ENCODE peak calls at places on chromosome 17, in eight cellular contexts. One of them, this sample, is unnamed.

GRCh38 chr17:55386931-55387330 is 34.7 kb downstream of the MMD start:
- DNase-seq in fibroblast of the aortic adventitia: no peak
- DNase-seq in neural crest cell: no peak
- DNase-seq in progenitor cell of endocrine pancreas: no peak
- DNase-seq in OCI-LY7: no peak
- DNase-seq in HCT116: no peak
- DNase-seq in colonic mucosa: no peak
- DNase-seq in ovary: no peak
- DNase-seq in this sample: no peak

GRCh38 chr17:20981046-20981920 is 61.5 kb downstream of the USP22 start:
- DNase-seq in fibroblast of the aortic adventitia: no peak
- DNase-seq in neural crest cell: no peak
- DNase-seq in progenitor cell of endocrine pancreas: no peak
- DNase-seq in OCI-LY7: no peak
- DNase-seq in HCT116: no peak
- DNase-seq in colonic mucosa: no peak
- DNase-seq in ovary: no peak
- DNase-seq in this sample: no peak

GRCh38 chr17:28173071-28173561 is 130.6 kb downstream of the NLK start:
- DNase-seq in fibroblast of the aortic adventitia: peak; percentile 11
- DNase-seq in neural crest cell: no peak
- DNase-seq in progenitor cell of endocrine pancreas: no peak
- DNase-seq in OCI-LY7: no peak
- DNase-seq in HCT116: no peak
- DNase-seq in colonic mucosa: no peak
- DNase-seq in ovary: no peak
- DNase-seq in this sample: no peak

GRCh38 chr17:72349508-72350472 is 229.0 kb downstream of the SOX9 start:
- DNase-seq in fibroblast of the aortic adventitia: no peak
- DNase-seq in neural crest cell: no peak
- DNase-seq in progenitor cell of endocrine pancreas: no peak
- DNase-seq in OCI-LY7: no peak
- DNase-seq in HCT116: no peak
- DNase-seq in colonic mucosa: no peak
- DNase-seq in ovary: no peak
- DNase-seq in this sample: no peak

GRCh38 chr17:57636985-57637667 is 108.0 kb downstream of the CCDC182 start:
- DNase-seq in fibroblast of the aortic adventitia: no peak
- DNase-seq in neural crest cell: no peak
- DNase-seq in progenitor cell of endocrine pancreas: no peak
- DNase-seq in OCI-LY7: peak; percentile 76
- DNase-seq in HCT116: no peak
- DNase-seq in colonic mucosa: no peak
- DNase-seq in ovary: no peak
- DNase-seq in this sample: no peak

GRCh38 chr17:6435051-6435450 is at the start of gene AIPL1:
- DNase-seq in fibroblast of the aortic adventitia: no peak
- DNase-seq in neural crest cell: no peak
- DNase-seq in progenitor cell of endocrine pancreas: no peak
- DNase-seq in OCI-LY7: no peak
- DNase-seq in HCT116: no peak
- DNase-seq in colonic mucosa: no peak
- DNase-seq in ovary: no peak
- DNase-seq in this sample: no peak

GRCh38 chr17:17058304-17058703 is 16.0 kb downstream of the MPRIP start:
- DNase-seq in fibroblast of the aortic adventitia: no peak
- DNase-seq in neural crest cell: no peak
- DNase-seq in progenitor cell of endocrine pancreas: no peak
- DNase-seq in OCI-LY7: no peak
- DNase-seq in HCT116: no peak
- DNase-seq in colonic mucosa: no peak
- DNase-seq in ovary: no peak
- DNase-seq in this sample: no peak

GRCh38 chr17:75878174-75878998 is at the start of gene TRIM47:
- DNase-seq in fibroblast of the aortic adventitia: peak; percentile 72
- DNase-seq in neural crest cell: no peak
- DNase-seq in progenitor cell of endocrine pancreas: no peak
- DNase-seq in OCI-LY7: no peak
- DNase-seq in HCT116: no peak
- DNase-seq in colonic mucosa: peak; percentile 78
- DNase-seq in ovary: peak; percentile 79
- DNase-seq in this sample: peak; percentile 37

GRCh38 chr17:1482686-1483445 is 9.6 kb downstream of the MYO1C start:
- DNase-seq in fibroblast of the aortic adventitia: no peak
- DNase-seq in neural crest cell: no peak
- DNase-seq in progenitor cell of endocrine pancreas: no peak
- DNase-seq in OCI-LY7: no peak
- DNase-seq in HCT116: no peak
- DNase-seq in colonic mucosa: no peak
- DNase-seq in ovary: no peak
- DNase-seq in this sample: no peak

GRCh38 chr17:17693955-17694228 is 12.6 kb downstream of the RAI1 start:
- DNase-seq in fibroblast of the aortic adventitia: no peak
- DNase-seq in neural crest cell: no peak
- DNase-seq in progenitor cell of endocrine pancreas: no peak
- DNase-seq in OCI-LY7: no peak
- DNase-seq in HCT116: no peak
- DNase-seq in colonic mucosa: no peak
- DNase-seq in ovary: no peak
- DNase-seq in this sample: no peak

GRCh38 chr17:2214887-2215615 is 88.5 kb downstream of the SMG6 start:
- DNase-seq in fibroblast of the aortic adventitia: peak; percentile 84
- DNase-seq in neural crest cell: no peak
- DNase-seq in progenitor cell of endocrine pancreas: no peak
- DNase-seq in OCI-LY7: peak; percentile 31
- DNase-seq in HCT116: no peak
- DNase-seq in colonic mucosa: no peak
- DNase-seq in ovary: no peak
- DNase-seq in this sample: peak; percentile 80

GRCh38 chr17:56833023-56833811 is 503 bp downstream of the C17orf67 start:
- DNase-seq in fibroblast of the aortic adventitia: peak; percentile 54
- DNase-seq in neural crest cell: peak; percentile 33
- DNase-seq in progenitor cell of endocrine pancreas: peak; percentile 37
- DNase-seq in OCI-LY7: peak; percentile 84
- DNase-seq in HCT116: peak; percentile 51
- DNase-seq in colonic mucosa: peak; percentile 71
- DNase-seq in ovary: peak; percentile 50
- DNase-seq in this sample: peak; percentile 51

GRCh38 chr17:80746262-80746935 is 201.8 kb downstream of the RPTOR start:
- DNase-seq in fibroblast of the aortic adventitia: no peak
- DNase-seq in neural crest cell: no peak
- DNase-seq in progenitor cell of endocrine pancreas: no peak
- DNase-seq in OCI-LY7: no peak
- DNase-seq in HCT116: no peak
- DNase-seq in colonic mucosa: no peak
- DNase-seq in ovary: no peak
- DNase-seq in this sample: no peak

GRCh38 chr17:60314423-60314822 is 77.5 kb downstream of the USP32 start:
- DNase-seq in fibroblast of the aortic adventitia: no peak
- DNase-seq in neural crest cell: no peak
- DNase-seq in progenitor cell of endocrine pancreas: no peak
- DNase-seq in OCI-LY7: no peak
- DNase-seq in HCT116: no peak
- DNase-seq in colonic mucosa: no peak
- DNase-seq in ovary: no peak
- DNase-seq in this sample: no peak

GRCh38 chr17:60311936-60312335 is 80.0 kb downstream of the USP32 start:
- DNase-seq in fibroblast of the aortic adventitia: peak; percentile 86
- DNase-seq in neural crest cell: no peak
- DNase-seq in progenitor cell of endocrine pancreas: no peak
- DNase-seq in OCI-LY7: no peak
- DNase-seq in HCT116: no peak
- DNase-seq in colonic mucosa: no peak
- DNase-seq in ovary: no peak
- DNase-seq in this sample: peak; percentile 63

GRCh38 chr17:60318830-60319229 is 73.1 kb downstream of the USP32 start:
- DNase-seq in fibroblast of the aortic adventitia: no peak
- DNase-seq in neural crest cell: no peak
- DNase-seq in progenitor cell of endocrine pancreas: no peak
- DNase-seq in OCI-LY7: no peak
- DNase-seq in HCT116: no peak
- DNase-seq in colonic mucosa: no peak
- DNase-seq in ovary: no peak
- DNase-seq in this sample: no peak

GRCh38 chr17:60311186-60311585 is 80.7 kb downstream of the USP32 start:
- DNase-seq in fibroblast of the aortic adventitia: no peak
- DNase-seq in neural crest cell: no peak
- DNase-seq in progenitor cell of endocrine pancreas: no peak
- DNase-seq in OCI-LY7: no peak
- DNase-seq in HCT116: no peak
- DNase-seq in colonic mucosa: no peak
- DNase-seq in ovary: no peak
- DNase-seq in this sample: no peak

GRCh38 chr17:60315650-60316049 is 76.3 kb downstream of the USP32 start:
- DNase-seq in fibroblast of the aortic adventitia: no peak
- DNase-seq in neural crest cell: no peak
- DNase-seq in progenitor cell of endocrine pancreas: no peak
- DNase-seq in OCI-LY7: no peak
- DNase-seq in HCT116: no peak
- DNase-seq in colonic mucosa: no peak
- DNase-seq in ovary: no peak
- DNase-seq in this sample: no peak
- TF ChIP-seq CTCF in fibroblast of the aortic adventitia: no peak
- TF ChIP-seq CTCF in neural crest cell: peak; percentile 22
- TF ChIP-seq CTCF in progenitor cell of endocrine pancreas: no peak
- TF ChIP-seq CTCF in OCI-LY7: peak; percentile 57
- TF ChIP-seq CTCF in HCT116: peak; percentile 42
- TF ChIP-seq CTCF in colonic mucosa: no peak
- TF ChIP-seq CTCF in ovary: no peak
- TF ChIP-seq CTCF in this sample: no peak

GRCh38 chr17:15213381-15214087 is 51.6 kb downstream of the PMP22 start:
- DNase-seq in fibroblast of the aortic adventitia: peak; percentile 30
- DNase-seq in neural crest cell: peak; percentile 29
- DNase-seq in progenitor cell of endocrine pancreas: no peak
- DNase-seq in OCI-LY7: peak; percentile 18
- DNase-seq in HCT116: no peak
- DNase-seq in colonic mucosa: no peak
- DNase-seq in ovary: no peak
- DNase-seq in this sample: peak; percentile 41
- TF ChIP-seq CTCF in fibroblast of the aortic adventitia: peak; percentile 37
- TF ChIP-seq CTCF in neural crest cell: peak; percentile 63
- TF ChIP-seq CTCF in progenitor cell of endocrine pancreas: peak; percentile 65
- TF ChIP-seq CTCF in OCI-LY7: peak; percentile 70
- TF ChIP-seq CTCF in HCT116: peak; percentile 41
- TF ChIP-seq CTCF in colonic mucosa: peak; percentile 15
- TF ChIP-seq CTCF in ovary: no peak
- TF ChIP-seq CTCF in this sample: peak; percentile 62

GRCh38 chr17:73598131-73598680 is 46.0 kb downstream of the SDK2 start:
- DNase-seq in fibroblast of the aortic adventitia: no peak
- DNase-seq in neural crest cell: no peak
- DNase-seq in progenitor cell of endocrine pancreas: no peak
- DNase-seq in OCI-LY7: no peak
- DNase-seq in HCT116: no peak
- DNase-seq in colonic mucosa: no peak
- DNase-seq in ovary: no peak
- DNase-seq in this sample: no peak

GRCh38 chr17:73595068-73595865 is 49.0 kb downstream of the SDK2 start:
- DNase-seq in fibroblast of the aortic adventitia: no peak
- DNase-seq in neural crest cell: peak; percentile 71
- DNase-seq in progenitor cell of endocrine pancreas: peak; percentile 34
- DNase-seq in OCI-LY7: peak; percentile 55
- DNase-seq in HCT116: no peak
- DNase-seq in colonic mucosa: peak; percentile 53
- DNase-seq in ovary: no peak
- DNase-seq in this sample: peak; percentile 62

GRCh38 chr17:73594025-73594424 is 50.2 kb downstream of the SDK2 start:
- DNase-seq in fibroblast of the aortic adventitia: no peak
- DNase-seq in neural crest cell: no peak
- DNase-seq in progenitor cell of endocrine pancreas: no peak
- DNase-seq in OCI-LY7: no peak
- DNase-seq in HCT116: no peak
- DNase-seq in colonic mucosa: no peak
- DNase-seq in ovary: no peak
- DNase-seq in this sample: no peak

GRCh38 chr17:73594598-73594997 is 49.6 kb downstream of the SDK2 start:
- DNase-seq in fibroblast of the aortic adventitia: no peak
- DNase-seq in neural crest cell: no peak
- DNase-seq in progenitor cell of endocrine pancreas: no peak
- DNase-seq in OCI-LY7: no peak
- DNase-seq in HCT116: no peak
- DNase-seq in colonic mucosa: no peak
- DNase-seq in ovary: no peak
- DNase-seq in this sample: no peak

DNA sequence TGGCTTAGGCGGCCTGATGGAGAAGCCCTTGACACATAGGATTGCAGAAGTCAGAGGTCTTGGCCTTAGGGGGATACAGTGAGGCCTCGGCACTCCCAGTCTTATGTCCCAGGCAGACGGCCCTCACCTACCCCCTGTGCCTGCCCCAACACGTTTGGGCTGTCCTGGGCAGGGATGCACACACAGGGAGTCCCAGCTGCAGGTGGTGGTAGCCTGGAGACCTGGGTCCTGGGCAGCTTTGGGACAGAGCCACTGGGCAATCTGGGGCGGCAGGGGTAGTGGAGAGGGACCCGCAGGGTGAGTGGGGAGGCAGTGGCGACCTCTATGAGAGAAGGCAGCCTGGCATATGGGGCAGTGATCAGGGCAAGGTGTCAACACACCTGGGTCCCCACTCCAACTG is 48.3 kb downstream of the SDK2 start:
- DNase-seq in fibroblast of the aortic adventitia: no peak
- DNase-seq in neural crest cell: no peak
- DNase-seq in progenitor cell of endocrine pancreas: no peak
- DNase-seq in OCI-LY7: no peak
- DNase-seq in HCT116: no peak
- DNase-seq in colonic mucosa: no peak
- DNase-seq in ovary: no peak
- DNase-seq in this sample: no peak
- TF ChIP-seq CTCF in fibroblast of the aortic adventitia: no peak
- TF ChIP-seq CTCF in neural crest cell: no peak
- TF ChIP-seq CTCF in progenitor cell of endocrine pancreas: no peak
- TF ChIP-seq CTCF in OCI-LY7: no peak
- TF ChIP-seq CTCF in HCT116: no peak
- TF ChIP-seq CTCF in colonic mucosa: no peak
- TF ChIP-seq CTCF in ovary: no peak
- TF ChIP-seq CTCF in this sample: no peak

GRCh38 chr17:83103938-83104311 is 24.5 kb downstream of the METRNL start:
- DNase-seq in fibroblast of the aortic adventitia: no peak
- DNase-seq in neural crest cell: no peak
- DNase-seq in progenitor cell of endocrine pancreas: no peak
- DNase-seq in OCI-LY7: no peak
- DNase-seq in HCT116: no peak
- DNase-seq in colonic mucosa: no peak
- DNase-seq in ovary: no peak
- DNase-seq in this sample: no peak

GRCh38 chr17:83103200-83103937 is 24.0 kb downstream of the METRNL start:
- DNase-seq in fibroblast of the aortic adventitia: no peak
- DNase-seq in neural crest cell: no peak
- DNase-seq in progenitor cell of endocrine pancreas: no peak
- DNase-seq in OCI-LY7: peak; percentile 30
- DNase-seq in HCT116: peak; percentile 66
- DNase-seq in colonic mucosa: peak; percentile 77
- DNase-seq in ovary: peak; percentile 81
- DNase-seq in this sample: peak; percentile 84

GRCh38 chr17:83106036-83106577 is 26.7 kb downstream of the METRNL start:
- DNase-seq in fibroblast of the aortic adventitia: no peak
- DNase-seq in neural crest cell: no peak
- DNase-seq in progenitor cell of endocrine pancreas: no peak
- DNase-seq in OCI-LY7: no peak
- DNase-seq in HCT116: no peak
- DNase-seq in colonic mucosa: no peak
- DNase-seq in ovary: no peak
- DNase-seq in this sample: peak; percentile 66

GRCh38 chr17:83105512-83105911 is 26.1 kb downstream of the METRNL start:
- DNase-seq in fibroblast of the aortic adventitia: no peak
- DNase-seq in neural crest cell: no peak
- DNase-seq in progenitor cell of endocrine pancreas: no peak
- DNase-seq in OCI-LY7: no peak
- DNase-seq in HCT116: no peak
- DNase-seq in colonic mucosa: no peak
- DNase-seq in ovary: no peak
- DNase-seq in this sample: no peak

GRCh38 chr17:83104577-83105505 is 25.4 kb downstream of the METRNL start:
- DNase-seq in fibroblast of the aortic adventitia: no peak
- DNase-seq in neural crest cell: no peak
- DNase-seq in progenitor cell of endocrine pancreas: no peak
- DNase-seq in OCI-LY7: no peak
- DNase-seq in HCT116: no peak
- DNase-seq in colonic mucosa: no peak
- DNase-seq in ovary: no peak
- DNase-seq in this sample: no peak
- TF ChIP-seq CTCF in fibroblast of the aortic adventitia: no peak
- TF ChIP-seq CTCF in neural crest cell: no peak
- TF ChIP-seq CTCF in progenitor cell of endocrine pancreas: no peak
- TF ChIP-seq CTCF in OCI-LY7: no peak
- TF ChIP-seq CTCF in HCT116: no peak
- TF ChIP-seq CTCF in colonic mucosa: no peak
- TF ChIP-seq CTCF in ovary: no peak
- TF ChIP-seq CTCF in this sample: no peak